ENCODE peak calls at places on chromosomes 16 and 17, in four cellular contexts. E, J, N and Z are unnamed samples.

GRCh38 chr16:6687593-6687992 is 645.1 kb upstream of the RBFOX1 start:
- DNase-seq in E (no peak), J (no peak), N (no peak), Z (no peak)

GRCh38 chr16:47043970-47044684 is 70.7 kb upstream of the DNAJA2 start:
- DNase-seq in E (no peak), J (no peak), N (no peak), Z (no peak)

GRCh38 chr17:52383493-52384100 is 225.1 kb upstream of the CA10 start:
- DNase-seq in E (peak), J (peak), N (no peak), Z (peak)

GRCh38 chr16:81198635-81199034 is 39.9 kb upstream of the BCO1 start:
- DNase-seq in E (no peak), J (no peak), N (no peak), Z (no peak)

GRCh38 chr16:22743401-22743800 is 70.6 kb upstream of the HS3ST2 start:
- DNase-seq in E (no peak), J (no peak), N (no peak), Z (no peak)

GRCh38 chr17:2282297-2282873 is 21.2 kb downstream of the SMG6 start:
- DNase-seq in E (peak), J (peak), N (no peak), Z (no peak)

GRCh38 chr17:14270508-14270907 is 30.4 kb upstream of the HS3ST3B1 start:
- DNase-seq in E (no peak), J (no peak), N (no peak), Z (no peak)

GRCh38 chr16:85667261-85667660 is 21.5 kb downstream of the GINS2 start:
- DNase-seq in E (no peak), J (no peak), N (no peak), Z (no peak)

GRCh38 chr16:48546774-48547173 is 63.2 kb downstream of the N4BP1 start:
- DNase-seq in E (no peak), J (no peak), N (no peak), Z (no peak)

GRCh38 chr17:5583426-5584382 is 605 bp downstream of the NLRP1 start:
- DNase-seq in E (no peak), J (no peak), N (no peak), Z (no peak)

GRCh38 chr16:3651461-3652372 is 2.8 kb upstream of the DNASE1 start:
- DNase-seq in E (no peak), J (no peak), N (no peak), Z (no peak)

GRCh38 chr17:37148171-37148570 is 199.4 kb downstream of the AATF start:
- DNase-seq in E (no peak), J (no peak), N (no peak), Z (no peak)

GRCh38 chr17:77948690-77949114 is 9.8 kb upstream of the TNRC6C start:
- DNase-seq in E (peak), J (no peak), N (no peak), Z (no peak)

GRCh38 chr17:4332296-4332970 is 34.0 kb downstream of the UBE2G1 start:
- DNase-seq in E (no peak), J (no peak), N (no peak), Z (no peak)

GRCh38 chr17:61556224-61557188 is 34.5 kb downstream of the NACA2 start:
- DNase-seq in E (peak), J (no peak), N (no peak), Z (no peak)

GRCh38 chr17:39595928-39596327 is 11.8 kb downstream of the NEUROD2 start:
- DNase-seq in E (no peak), J (no peak), N (no peak), Z (peak)

GRCh38 chr17:39596543-39597267 is 11.0 kb downstream of the NEUROD2 start:
- DNase-seq in E (peak), J (no peak), N (no peak), Z (peak)

GRCh38 chr17:39591958-39592954 is 15.5 kb downstream of the NEUROD2 start:
- DNase-seq in E (peak), J (no peak), N (no peak), Z (no peak)

GRCh38 chr17:39595294-39595693 is 12.4 kb downstream of the NEUROD2 start:
- DNase-seq in E (no peak), J (no peak), N (no peak), Z (peak)

DNA sequence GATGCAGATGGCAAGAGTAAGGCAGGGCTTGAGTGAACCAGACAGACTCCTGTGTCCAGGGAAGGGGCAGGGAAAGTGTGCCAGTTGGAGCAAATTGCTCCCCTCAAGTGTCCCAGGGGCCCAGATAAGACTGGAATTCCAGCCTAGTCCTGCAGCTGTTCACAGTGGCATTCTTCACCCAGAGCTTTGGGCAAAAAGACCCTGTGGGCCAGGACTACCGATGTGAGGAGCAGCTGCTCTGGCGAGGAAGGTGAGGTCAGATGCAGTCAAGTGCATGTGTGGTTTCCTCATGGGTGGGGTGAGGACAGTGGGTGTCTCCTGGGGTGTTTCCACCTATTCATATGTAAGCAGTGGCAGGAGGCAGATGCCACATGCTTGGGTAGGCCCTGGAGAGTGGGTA is 14.3 kb downstream of the NEUROD2 start:
- DNase-seq in E (no peak), J (no peak), N (no peak), Z (no peak)
- TF ChIP-seq GABPA in E (no peak), J (no peak), N (no peak), Z (no peak)

GRCh38 chr17:82534401-82534812 is 14.9 kb downstream of the FOXK2 start:
- DNase-seq in E (no peak), J (no peak), N (no peak), Z (no peak)

GRCh38 chr17:82529914-82530300 is 10.4 kb downstream of the FOXK2 start:
- DNase-seq in E (no peak), J (no peak), N (no peak), Z (no peak)

GRCh38 chr17:82527893-82528292 is 8.4 kb downstream of the FOXK2 start:
- DNase-seq in E (no peak), J (no peak), N (no peak), Z (no peak)

GRCh38 chr17:82528484-82529265 is 9.1 kb downstream of the FOXK2 start:
- DNase-seq in E (peak), J (no peak), N (no peak), Z (no peak)

DNA sequence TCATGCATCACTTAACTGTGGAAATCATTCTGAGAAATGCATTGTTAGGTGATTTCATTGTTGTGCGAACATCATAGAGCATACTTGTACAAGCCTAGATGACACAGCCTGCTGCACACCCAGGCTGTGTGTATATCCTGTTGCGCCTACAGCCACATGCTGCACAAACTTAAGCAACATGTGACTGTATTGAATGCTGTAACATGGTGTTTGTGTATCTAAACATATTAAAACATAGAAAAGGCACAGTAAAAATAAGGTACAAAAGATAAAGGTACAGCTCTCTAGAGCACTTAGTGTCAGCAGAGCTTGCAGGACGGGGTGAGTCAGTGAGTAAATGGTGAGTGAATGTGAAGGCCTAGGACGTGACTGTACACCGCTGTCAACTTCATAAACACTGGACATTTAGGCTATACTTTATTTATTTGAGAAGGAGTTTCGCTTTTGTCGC is 11.9 kb downstream of the FOXK2 start:
- DNase-seq in E (no peak), J (no peak), N (no peak), Z (no peak)
- TF ChIP-seq GABPA in E (no peak), J (no peak), N (no peak), Z (no peak)

DNA sequence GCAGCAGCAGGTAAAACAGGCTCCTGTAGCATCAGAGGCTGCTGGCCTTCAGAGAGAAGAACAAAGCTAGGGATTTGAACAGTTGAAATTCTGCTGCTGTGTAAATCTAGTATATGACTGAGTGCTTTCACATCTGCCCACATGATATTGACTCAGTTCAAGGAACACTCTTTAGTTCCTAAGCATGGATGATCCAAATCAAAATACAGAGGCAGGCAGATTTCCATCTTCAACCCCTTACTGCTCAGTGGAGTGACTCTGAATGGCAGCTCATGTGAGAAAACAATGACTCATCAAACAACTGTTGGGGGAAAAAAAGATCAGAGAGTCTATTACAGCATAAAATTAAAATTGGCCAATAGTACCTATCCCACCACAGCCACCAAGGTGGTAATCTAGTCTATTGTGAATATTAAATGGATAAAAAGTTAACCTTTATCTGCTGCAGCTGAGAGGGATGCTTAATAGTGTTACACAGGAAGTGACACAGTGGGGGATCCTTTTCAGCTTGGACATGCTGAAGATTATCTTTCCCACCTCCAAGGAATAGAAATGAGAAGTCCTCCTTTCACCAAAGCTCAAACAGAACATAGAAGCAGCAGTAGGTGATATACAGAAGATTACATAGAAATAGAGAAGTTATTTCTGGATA is 239.8 kb upstream of the ERCC4 start:
- DNase-seq in E (no peak), J (no peak), N (no peak), Z (no peak)
- TF ChIP-seq GABPA in E (no peak), J (peak), N (peak), Z (peak)

DNA sequence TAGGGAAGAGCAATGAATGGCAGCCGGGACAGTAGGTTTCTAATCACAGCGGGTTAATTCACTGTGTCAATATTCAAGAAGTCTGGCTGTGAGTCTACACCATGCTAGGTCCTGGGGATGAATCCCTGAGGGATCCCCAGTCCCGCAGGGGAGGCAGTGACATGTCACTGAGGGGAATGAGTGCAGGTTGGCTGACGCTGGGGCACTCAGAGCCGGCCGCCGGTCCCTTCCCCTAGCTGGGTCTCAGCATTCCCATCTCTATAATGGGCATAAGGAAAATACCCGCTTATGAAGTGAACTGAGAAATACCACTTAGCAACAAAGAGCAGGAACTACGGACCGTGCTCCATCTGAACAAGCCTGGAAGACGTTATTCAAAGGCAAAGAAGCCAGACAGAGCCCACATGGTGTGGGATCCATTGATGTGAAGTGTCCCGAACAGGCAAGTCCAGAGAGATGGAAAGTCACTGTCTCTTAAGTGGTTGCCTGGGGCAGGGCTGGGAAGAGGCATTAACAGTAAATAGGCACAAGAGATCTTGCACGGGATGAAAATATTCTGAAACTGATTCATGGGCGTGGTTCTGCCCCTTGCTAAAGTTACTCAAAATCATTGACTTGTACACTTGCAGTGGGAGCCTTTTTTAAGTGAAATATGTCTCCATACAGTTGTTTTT is 31.9 kb downstream of the PPL start:
- DNase-seq in E (no peak), J (no peak), N (no peak), Z (no peak)
- TF ChIP-seq GABPA in E (no peak), J (no peak), N (no peak), Z (no peak)